ENCODE peak calls at places on chromosomes 3 and 15, in seven cellular contexts. B, Y, V, S, C, P and X are unnamed samples.
A peak's percentile ranks its signal among the peaks of the same experiment; 100 is the strongest.

GRCh38 chr3:134194247-134194646 is 56.4 kb downstream of the RYK start:
- DNase-seq in B (no peak), Y (no peak), V (no peak), S (no peak), C (no peak), P (no peak), X (no peak)

GRCh38 chr3:53160335-53160659 is 712 bp upstream of the PRKCD start:
- DNase-seq in B (no peak), Y (no peak), V (no peak), S (no peak), C (no peak), P (no peak), X (no peak)

GRCh38 chr3:155425351-155425750 is 131.9 kb upstream of the STRIT1 start:
- DNase-seq in B (no peak), Y (no peak), V (no peak), S (no peak), C (no peak), P (no peak), X (no peak)

GRCh38 chr3:184655597-184655996 is 56.3 kb downstream of the MAGEF1 start:
- DNase-seq in B (no peak), Y (no peak), V (no peak), S (no peak), C (no peak), P (no peak), X (no peak)

GRCh38 chr3:112464264-112464663 is 35.0 kb downstream of the BTLA start:
- DNase-seq in B (no peak), Y (no peak), V (no peak), S (no peak), C (no peak), P (no peak), X (no peak)

GRCh38 chr3:14461748-14462324 is 59.4 kb downstream of the SLC6A6 start:
- DNase-seq in B (no peak), Y (peak; percentile 86), V (no peak), S (no peak), C (no peak), P (peak; percentile 72), X (peak; percentile 55)

GRCh38 chr15:92903588-92903955 is 3.4 kb downstream of the CHD2 start:
- DNase-seq in B (no peak), Y (no peak), V (no peak), S (no peak), C (no peak), P (no peak), X (no peak)

GRCh38 chr15:76163429-76164020 is 103.7 kb downstream of the TMEM266 start:
- DNase-seq in B (no peak), Y (peak; percentile 80), V (peak; percentile 87), S (no peak), C (peak; percentile 63), P (peak; percentile 60), X (peak; percentile 40)

GRCh38 chr15:75130597-75131268 is 70.9 kb upstream of the C15orf39 start:
- DNase-seq in B (no peak), Y (no peak), V (no peak), S (no peak), C (no peak), P (peak; percentile 24), X (no peak)

GRCh38 chr15:34318277-34319079 is 19.1 kb downstream of the SLC12A6 start:
- DNase-seq in B (no peak), Y (no peak), V (no peak), S (no peak), C (peak; percentile 67), P (peak; percentile 80), X (no peak)

GRCh38 chr3:11390411-11391171 is 118.4 kb downstream of the ATG7 start:
- DNase-seq in B (no peak), Y (no peak), V (no peak), S (no peak), C (no peak), P (no peak), X (no peak)

GRCh38 chr3:142279965-142280590 is 54.7 kb upstream of the GK5 start:
- DNase-seq in B (no peak), Y (no peak), V (no peak), S (peak; percentile 9), C (peak; percentile 51), P (peak; percentile 38), X (peak; percentile 57)

GRCh38 chr3:121998030-121998580 is 23.9 kb downstream of the ILDR1 start:
- DNase-seq in B (no peak), Y (no peak), V (no peak), S (no peak), C (no peak), P (no peak), X (no peak)

GRCh38 chr15:59150185-59150584 is 45.2 kb downstream of the CCNB2 start:
- DNase-seq in B (peak; percentile 24), Y (no peak), V (no peak), S (no peak), C (no peak), P (no peak), X (no peak)

GRCh38 chr3:47475029-47475569 is 642 bp downstream of the SCAP start:
- DNase-seq in B (no peak), Y (peak; percentile 49), V (no peak), S (no peak), C (no peak), P (peak; percentile 14), X (no peak)

GRCh38 chr3:108914774-108915641 is 38.7 kb downstream of the GUCA1C start:
- DNase-seq in B (peak; percentile 47), Y (peak; percentile 79), V (no peak), S (peak; percentile 33), C (peak; percentile 23), P (peak; percentile 44), X (no peak)

GRCh38 chr3:47646362-47646761 is 67.7 kb upstream of the CSPG5 start:
- DNase-seq in B (no peak), Y (no peak), V (no peak), S (no peak), C (no peak), P (no peak), X (no peak)

GRCh38 chr15:78422571-78423340 is 15.3 kb upstream of the IREB2 start:
- DNase-seq in B (peak; percentile 48), Y (peak; percentile 89), V (peak; percentile 80), S (peak; percentile 21), C (peak; percentile 38), P (peak; percentile 78), X (peak; percentile 52)

GRCh38 chr15:67776600-67776999 is 48.7 kb upstream of the SKOR1 start:
- DNase-seq in B (no peak), Y (no peak), V (no peak), S (no peak), C (no peak), P (no peak), X (no peak)

GRCh38 chr15:75042730-75043508 is 19.5 kb downstream of the PPCDC start:
- DNase-seq in B (no peak), Y (peak; percentile 99), V (peak; percentile 98), S (no peak), C (peak; percentile 76), P (peak; percentile 91), X (peak; percentile 96)

GRCh38 chr3:50241163-50241562 is 5.2 kb downstream of the GNAI2 start:
- DNase-seq in B (no peak), Y (no peak), V (no peak), S (no peak), C (no peak), P (no peak), X (no peak)
- H3K27ac ChIP-seq in B (peak overlapping the region; percentile 93), Y (peak overlapping the region; percentile 97), V (peak overlapping the region; percentile 98), S (no peak overlapping the region), C (peak overlapping the region; percentile 67), P (peak overlapping the region; percentile 74), X (no peak overlapping the region)

DNA sequence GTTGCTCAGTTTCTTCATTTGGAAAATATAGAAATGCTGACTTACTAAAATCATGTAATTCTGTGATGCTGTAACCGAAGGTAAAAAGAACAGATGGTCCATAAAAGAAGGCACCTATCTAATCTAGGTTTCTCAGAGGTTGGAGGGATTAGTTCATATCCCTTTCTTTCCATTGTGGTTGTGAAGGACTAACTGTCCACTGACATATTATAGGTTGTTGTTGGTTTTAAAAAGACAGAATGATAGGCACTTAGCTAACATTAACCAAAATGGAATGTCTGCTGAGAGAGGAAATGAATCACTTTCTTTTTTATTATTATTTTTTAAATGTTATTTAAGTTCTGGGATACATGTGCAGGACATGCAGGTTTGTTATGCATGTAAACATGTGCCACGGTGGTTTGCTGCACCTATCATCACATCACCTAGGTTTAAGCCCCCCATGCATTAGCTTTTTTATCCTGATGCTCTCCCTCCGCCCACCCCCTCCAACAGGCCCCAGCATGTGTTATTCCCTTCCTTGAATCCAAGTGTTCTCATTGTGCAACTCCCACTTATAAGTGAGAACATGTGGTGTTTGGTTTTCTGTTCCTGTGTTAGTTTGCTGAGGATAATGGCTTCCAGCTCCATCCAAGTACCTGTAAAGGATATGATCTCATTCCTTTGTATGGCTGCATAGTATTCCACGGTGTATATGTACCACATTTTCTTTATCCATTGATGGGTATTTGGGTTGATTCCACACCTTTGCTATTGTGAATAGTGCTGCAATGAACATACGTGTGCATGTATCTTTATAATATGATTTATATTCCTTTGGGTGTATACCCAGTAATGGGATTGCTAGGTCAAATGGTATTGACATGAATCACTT is 45.8 kb downstream of the ALDH1A2 start:
- DNase-seq in B (no peak), Y (no peak), V (no peak), S (peak; percentile 23), C (no peak), P (no peak), X (peak; percentile 5)
- H3K4me3 ChIP-seq in B (no peak overlapping the region), Y (no peak overlapping the region), V (no peak overlapping the region), S (no peak overlapping the region), C (no peak overlapping the region), P (no peak overlapping the region), X (no peak overlapping the region)

GRCh38 chr3:187237741-187238140 is 40.5 kb downstream of the RTP1 start:
- DNase-seq in B (no peak), Y (no peak), V (no peak), S (no peak), C (no peak), P (no peak), X (no peak)

GRCh38 chr3:187242900-187243299 is 45.6 kb downstream of the RTP1 start:
- DNase-seq in B (no peak), Y (no peak), V (no peak), S (no peak), C (no peak), P (no peak), X (no peak)

GRCh38 chr3:187238239-187238638 is 41.0 kb downstream of the RTP1 start:
- DNase-seq in B (no peak), Y (no peak), V (no peak), S (no peak), C (no peak), P (no peak), X (no peak)

GRCh38 chr3:187243933-187244564 is 46.8 kb downstream of the RTP1 start:
- DNase-seq in B (no peak), Y (no peak), V (no peak), S (no peak), C (peak; percentile 41), P (no peak), X (no peak)

GRCh38 chr3:187242435-187242834 is 45.1 kb downstream of the RTP1 start:
- DNase-seq in B (no peak), Y (no peak), V (no peak), S (no peak), C (no peak), P (no peak), X (no peak)
- H3K4me1 ChIP-seq in B (no peaks in the 10 kb centered on the region), Y (no peaks in the 10 kb centered on the region), V (no peaks in the 10 kb centered on the region), S (no peaks in the 10 kb centered on the region), C (no peaks in the 10 kb centered on the region), P (no peaks in the 10 kb centered on the region), X (no peaks in the 10 kb centered on the region)

DNA sequence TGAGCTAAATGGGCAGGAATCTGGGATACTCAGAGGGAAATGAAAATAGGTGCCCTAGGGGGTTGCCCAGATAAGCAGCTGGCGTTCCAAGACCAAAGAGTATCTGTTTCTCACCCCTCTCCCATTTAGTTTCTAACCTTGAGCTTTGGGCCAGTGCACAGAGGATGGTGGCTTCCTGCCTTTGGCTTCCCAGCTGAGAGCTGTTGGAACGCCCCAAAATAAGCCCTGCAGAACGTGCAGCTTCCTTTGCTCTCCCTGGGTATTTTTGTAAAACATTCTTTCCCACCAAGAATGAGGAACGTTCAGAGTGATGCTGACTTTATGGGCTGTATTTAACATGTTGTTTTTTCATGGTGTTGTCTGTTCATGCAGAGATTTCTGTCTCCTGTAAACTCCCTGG is 63.7 kb downstream of the LPP start:
- DNase-seq in B (no peak), Y (no peak), V (no peak), S (no peak), C (no peak), P (no peak), X (no peak)
- H3K27ac ChIP-seq in B (no peak overlapping the region), Y (no peak overlapping the region), V (no peak overlapping the region), S (no peak overlapping the region), C (peak overlapping the region; percentile 94), P (peak overlapping the region; percentile 86), X (no peak overlapping the region)